ENCODE peak calls at places on chromosomes 13 and 19, in ten cellular contexts. V, U, A, X, G, W, Q, Y, E and P are unnamed samples.

GRCh38 chr13:43293986-43294880 is 270.8 kb downstream of the DNAJC15 start:
- DNase-seq in E (no peak), G (no peak), Y (no peak), X (no peak), Q (no peak), V (no peak), A (no peak), U (no peak), W (no peak), P (no peak)

GRCh38 chr13:45575146-45575829 is 40.3 kb downstream of the ERICH6B start:
- DNase-seq in G (no peak), Y (no peak), U (no peak), V (no peak), Q (no peak), X (no peak), E (no peak), A (no peak), W (no peak), P (no peak)

GRCh38 chr13:73336789-73337188 is 278.0 kb downstream of the KLF5 start:
- DNase-seq in X (no peak), W (no peak), G (no peak), Q (no peak), U (no peak), Y (no peak), A (no peak), V (no peak), E (no peak), P (no peak)

GRCh38 chr13:101018720-101019119 is 344.1 kb upstream of the TMTC4 start:
- DNase-seq in E (no peak), A (no peak), V (no peak), U (no peak), Q (no peak), W (no peak), Y (no peak), G (no peak), X (no peak), P (no peak)

GRCh38 chr19:53912653-53913052 is 3.6 kb downstream of the CACNG7 start:
- DNase-seq in G (no peak), Q (peak), W (no peak), U (no peak), X (no peak), Y (no peak), V (no peak), E (no peak), A (peak), P (peak)

GRCh38 chr19:47781590-47782318 is 3.3 kb downstream of the SELENOW start:
- DNase-seq in Q (no peak), E (no peak), X (peak), V (no peak), G (no peak), Y (peak), U (no peak), W (no peak), A (no peak), P (peak)

GRCh38 chr19:16938211-16938610 is 49.4 kb downstream of the F2RL3 start:
- DNase-seq in X (no peak), G (no peak), E (no peak), A (no peak), Q (no peak), W (no peak), U (peak), Y (no peak), V (no peak), P (no peak)

GRCh38 chr13:37382156-37382555 is 216.4 kb downstream of the POSTN start:
- DNase-seq in U (no peak), V (no peak), Q (no peak), W (no peak), Y (no peak), A (no peak), X (no peak), E (no peak), G (no peak), P (no peak)

GRCh38 chr19:29923653-29924052 is 18.4 kb upstream of the URI1 start:
- DNase-seq in Q (no peak), A (no peak), E (no peak), Y (no peak), U (no peak), X (no peak), V (no peak), W (no peak), G (no peak), P (no peak)

GRCh38 chr19:33294058-33294798 is 8.1 kb downstream of the CEBPA start:
- DNase-seq in G (no peak), A (no peak), U (no peak), E (no peak), W (no peak), Y (no peak), X (no peak), V (no peak), Q (no peak), P (no peak)

GRCh38 chr13:25882732-25883357 is 169.0 kb downstream of the SHISA2 start:
- DNase-seq in V (no peak), G (no peak), X (no peak), U (no peak), Y (no peak), E (no peak), W (no peak), Q (no peak), A (peak), P (no peak)

GRCh38 chr13:34618654-34619053 is 323.4 kb upstream of the NBEA start:
- DNase-seq in U (no peak), W (no peak), Y (no peak), X (no peak), V (no peak), E (no peak), Q (no peak), A (no peak), G (no peak), P (no peak)

GRCh38 chr13:110415669-110416068 is 108.6 kb downstream of the COL4A2 start:
- DNase-seq in U (no peak), V (no peak), W (no peak), E (no peak), Y (no peak), Q (no peak), A (no peak), G (no peak), X (no peak), P (no peak)

GRCh38 chr19:44588753-44589112 is 24.6 kb upstream of the IGSF23 start:
- DNase-seq in W (no peak), U (no peak), E (no peak), V (no peak), A (no peak), G (no peak), Q (no peak), X (no peak), Y (no peak), P (no peak)

GRCh38 chr19:33950141-33950805 is 153.6 kb downstream of the KCTD15 start:
- DNase-seq in Q (no peak), W (no peak), E (peak), Y (no peak), U (no peak), X (no peak), A (peak), G (no peak), V (no peak), P (no peak)

GRCh38 chr19:48633148-48634035 is 3.8 kb downstream of the DBP start:
- DNase-seq in X (no peak), E (no peak), G (no peak), Q (no peak), A (no peak), W (no peak), U (no peak), V (no peak), Y (no peak), P (no peak)

GRCh38 chr13:110450016-110450900 is 111.3 kb downstream of the RAB20 start:
- DNase-seq in Q (no peak), W (no peak), E (no peak), X (peak), U (no peak), A (no peak), V (no peak), Y (no peak), G (no peak), P (no peak)

GRCh38 chr13:48827709-48828108 is 148.0 kb upstream of the FNDC3A start:
- DNase-seq in E (no peak), G (no peak), W (no peak), U (no peak), Y (no peak), X (no peak), Q (no peak), V (no peak), A (no peak), P (no peak)

GRCh38 chr19:43229315-43229714 is 23.9 kb upstream of the PSG4 start:
- DNase-seq in E (no peak), X (no peak), U (no peak), G (no peak), W (no peak), Y (no peak), V (no peak), A (no peak), Q (no peak), P (no peak)

GRCh38 chr19:46915386-46915785 is 54.6 kb downstream of the ARHGAP35 start:
- DNase-seq in X (no peak), A (no peak), E (no peak), Q (no peak), Y (no peak), V (no peak), W (no peak), G (no peak), U (no peak), P (no peak)

GRCh38 chr19:3071764-3072163 is 9.5 kb upstream of the TLE5 start:
- DNase-seq in Y (no peak), W (no peak), E (no peak), V (no peak), X (no peak), Q (no peak), U (no peak), G (no peak), A (no peak), P (no peak)

GRCh38 chr19:45558399-45558878 is 26.2 kb downstream of the OPA3 start:
- DNase-seq in A (peak), W (no peak), E (peak), V (peak), Q (peak), G (no peak), X (no peak), U (peak), Y (no peak), P (peak)

GRCh38 chr13:20198781-20199180 is 6.0 kb upstream of the GJB2 start:
- DNase-seq in U (no peak), Q (no peak), G (no peak), X (no peak), A (no peak), Y (no peak), E (no peak), W (no peak), V (no peak), P (no peak)

GRCh38 chr19:31135841-31136240 is 213.4 kb downstream of the TSHZ3 start:
- DNase-seq in W (no peak), Q (no peak), E (no peak), G (no peak), X (no peak), V (no peak), Y (no peak), U (no peak), A (no peak), P (no peak)

GRCh38 chr19:34337747-34338146 is 27.2 kb upstream of the GPI start:
- DNase-seq in W (no peak), V (no peak), X (no peak), A (no peak), Q (no peak), Y (no peak), E (no peak), U (no peak), G (no peak), P (peak)

GRCh38 chr13:39875583-39875982 is 220.1 kb downstream of the COG6 start:
- DNase-seq in Q (no peak), E (no peak), Y (no peak), G (no peak), W (no peak), V (no peak), A (no peak), U (no peak), X (no peak), P (no peak)

GRCh38 chr19:1449467-1450442 is at the start of gene APC2:
- DNase-seq in E (peak), Y (no peak), U (no peak), Q (peak), X (no peak), G (no peak), W (no peak), V (no peak), A (peak), P (no peak)

GRCh38 chr19:16293133-16294085 is 31.2 kb upstream of the KLF2 start:
- DNase-seq in X (peak), U (no peak), V (no peak), G (peak), Y (peak), E (no peak), W (no peak), Q (no peak), A (no peak), P (peak)

GRCh38 chr13:21670006-21670882 is 629 bp upstream of the FGF9 start:
- DNase-seq in V (peak), Y (peak), Q (peak), W (no peak), X (peak), A (peak), G (no peak), U (peak), E (peak), P (peak)

GRCh38 chr13:65112123-65113075 is 2117.7 kb downstream of the PCDH9 start:
- DNase-seq in Y (no peak), V (no peak), W (no peak), U (no peak), E (no peak), Q (no peak), X (no peak), G (no peak), A (no peak), P (no peak)

GRCh38 chr19:45929247-45929646 is 14.7 kb upstream of the NANOS2 start:
- DNase-seq in A (no peak), U (no peak), E (no peak), X (no peak), W (no peak), Y (no peak), V (no peak), G (no peak), Q (no peak), P (no peak)

GRCh38 chr19:50817941-50818858 is 5.4 kb downstream of the KLK1 start:
- DNase-seq in Q (peak), G (no peak), V (no peak), Y (no peak), X (no peak), E (peak), U (peak), A (peak), W (no peak), P (peak)

GRCh38 chr13:37878496-37878895 is 8.9 kb upstream of the TRPC4 start:
- DNase-seq in G (no peak), V (no peak), U (no peak), Y (no peak), Q (no peak), W (no peak), X (no peak), A (no peak), E (no peak), P (no peak)

GRCh38 chr13:98927954-98928927 is 49.6 kb downstream of the DOCK9 start:
- DNase-seq in U (no peak), X (peak), G (no peak), V (no peak), E (no peak), Q (no peak), Y (peak), W (peak), A (no peak), P (peak)

GRCh38 chr13:27920677-27921420 is 1.0 kb downstream of the PDX1 start:
- DNase-seq in V (no peak), G (no peak), U (peak), A (peak), E (peak), Q (peak), W (no peak), X (no peak), Y (no peak), P (peak)

GRCh38 chr19:15476334-15476733 is 3.0 kb downstream of the PGLYRP2 start:
- DNase-seq in E (no peak), W (no peak), V (no peak), A (no peak), X (no peak), G (no peak), Y (no peak), U (peak), Q (no peak), P (no peak)

GRCh38 chr19:15418112-15418587 is 638 bp downstream of the AKAP8L start:
- DNase-seq in U (no peak), A (peak), Q (no peak), E (no peak), V (no peak), W (no peak), G (no peak), X (no peak), Y (no peak), P (peak)

GRCh38 chr19:38956264-38956663 is 19.3 kb downstream of the FBXO17 start:
- DNase-seq in Y (no peak), U (no peak), E (no peak), G (no peak), X (no peak), Q (no peak), A (no peak), V (no peak), W (no peak), P (no peak)

GRCh38 chr19:38953677-38954076 is 21.9 kb downstream of the FBXO17 start:
- DNase-seq in V (no peak), U (no peak), E (no peak), Y (no peak), Q (no peak), W (no peak), X (no peak), G (no peak), A (no peak), P (no peak)

GRCh38 chr19:38951187-38951586 is 20.4 kb downstream of the MRPS12 start:
- DNase-seq in E (no peak), G (no peak), U (no peak), A (no peak), W (no peak), V (no peak), X (no peak), Y (no peak), Q (no peak), P (no peak)

GRCh38 chr19:38949580-38950367 is 19.0 kb downstream of the MRPS12 start:
- DNase-seq in G (peak), V (peak), E (peak), A (peak), U (peak), X (peak), Y (peak), W (no peak), Q (peak), P (peak)

GRCh38 chr19:38952395-38953165 is 21.8 kb downstream of the MRPS12 start:
- DNase-seq in X (no peak), A (peak), V (no peak), G (no peak), U (peak), E (peak), Q (peak), W (no peak), Y (no peak), P (peak)
- TF ChIP-seq CTCF in X (no peak), A (peak), V (peak), G (no peak), U (peak), E (peak), Q (peak), W (no peak), Y (no peak), P (peak)

GRCh38 chr13:107376393-107377085 is 808.6 kb upstream of the ARGLU1 start:
- DNase-seq in Q (no peak), G (no peak), W (no peak), U (no peak), X (no peak), E (no peak), Y (no peak), A (no peak), V (no peak), P (no peak)
- TF ChIP-seq CTCF in Q (no peak), G (no peak), W (no peak), U (no peak), X (no peak), E (no peak), Y (no peak), A (no peak), V (no peak), P (no peak)

DNA sequence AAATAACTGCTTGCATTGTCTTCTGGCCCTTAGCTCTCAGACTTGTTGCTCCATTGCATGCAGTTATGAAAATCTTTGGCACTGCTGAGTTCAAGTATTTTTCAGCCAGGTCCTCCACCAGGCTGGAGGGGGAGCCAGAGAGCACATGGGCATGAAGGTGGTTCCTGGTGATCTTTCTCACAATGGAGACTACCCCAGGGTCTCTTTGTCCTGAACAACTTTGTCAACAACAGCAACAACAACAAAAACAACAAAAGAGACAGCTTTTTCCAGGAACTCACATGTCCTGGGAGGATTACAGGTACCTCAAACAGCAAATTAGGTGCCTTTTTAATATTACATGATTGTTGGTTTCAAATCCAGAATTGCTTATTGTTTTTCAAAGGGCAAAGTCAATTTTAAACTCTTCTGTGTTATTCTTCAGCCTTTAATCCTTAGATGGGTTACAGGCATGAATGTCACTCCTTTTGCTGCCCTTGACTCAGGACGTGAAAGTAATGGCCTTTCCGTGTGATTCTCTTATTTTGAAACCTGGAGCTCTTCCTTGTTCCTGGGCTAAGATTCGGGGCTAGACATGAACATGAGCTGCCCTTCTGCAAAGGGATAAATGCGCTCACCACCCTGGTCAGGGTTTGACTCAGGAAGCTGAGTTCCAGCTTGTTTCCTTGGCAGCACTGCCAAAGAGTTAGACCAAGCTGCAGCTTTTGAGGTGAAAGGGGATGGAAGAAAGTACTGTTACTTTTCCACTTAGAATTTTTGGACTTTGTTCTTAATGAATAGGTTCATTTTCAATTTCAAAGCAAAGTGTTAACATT is 1.8 kb downstream of the RGCC start:
- DNase-seq in U (peak), A (peak), X (no peak), V (no peak), Y (peak), W (no peak), E (peak), Q (no peak), G (no peak), P (no peak)
- TF ChIP-seq CTCF in U (peak), A (peak), X (no peak), V (peak), Y (peak), W (peak), E (peak), Q (peak), G (peak), P (no peak)

DNA sequence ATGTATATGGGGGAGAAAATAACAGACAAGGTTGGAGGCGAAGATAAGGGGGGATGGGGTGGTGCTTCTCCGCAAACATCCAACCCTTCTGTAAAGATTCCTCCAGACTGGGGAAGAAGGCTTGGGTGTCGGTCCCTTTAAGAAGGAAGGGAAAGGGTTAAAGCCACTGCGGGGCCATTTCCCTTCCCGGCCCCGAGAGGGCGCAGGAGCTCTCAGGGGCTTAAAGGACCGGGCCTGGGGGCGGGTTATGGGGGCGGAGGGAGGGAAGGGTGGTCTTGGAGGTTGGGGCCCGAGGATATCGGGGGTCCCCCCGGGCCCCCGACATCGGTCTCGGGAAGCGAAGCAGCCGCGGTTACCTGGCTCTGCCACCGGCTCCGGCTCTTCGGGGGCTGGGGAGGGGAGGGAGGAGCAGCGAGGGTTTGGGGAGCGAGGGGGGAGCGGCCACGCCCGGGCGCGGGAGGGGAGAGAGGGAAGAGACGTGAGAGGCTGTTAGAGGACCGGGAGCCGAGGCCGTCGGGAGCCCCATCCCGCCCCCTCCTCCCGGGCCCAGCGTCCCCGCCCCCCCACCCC is 2.8 kb downstream of the TNNT1 start:
- DNase-seq in A (peak), X (no peak), Q (no peak), V (no peak), U (peak), E (no peak), G (no peak), W (no peak), Y (no peak), P (no peak)
- TF ChIP-seq CTCF in A (peak), X (no peak), Q (peak), V (no peak), U (peak), E (peak), G (no peak), W (peak), Y (no peak), P (no peak)

GRCh38 chr19:13102666-13103584 is at the start of gene LYL1:
- DNase-seq in G (no peak), E (peak), X (peak), Y (peak), W (no peak), Q (peak), U (peak), A (peak), V (no peak), P (peak)
- TF ChIP-seq CTCF in G (no peak), E (no peak), X (no peak), Y (no peak), W (no peak), Q (no peak), U (no peak), A (no peak), V (no peak), P (no peak)